ENCODE peak calls at places on chromosomes 11 and 22, in eight cellular contexts. Z, E, B, L, R, P, O and V are unnamed samples. For H3K9me3, the result is how much of the 10 kb centered on the place peaks cover.

GRCh38 chr11:57479925-57480324 is 19.6 kb downstream of the RTN4RL2 start:
- DNase-seq in Z (no peak), E (no peak), B (no peak), L (no peak), R (no peak), P (no peak), O (no peak), V (no peak)

GRCh38 chr11:102071497-102072472 is 24.5 kb downstream of the CFAP300 start:
- DNase-seq in Z (no peak), E (no peak), B (no peak), L (no peak), R (no peak), P (no peak), O (no peak), V (no peak)

GRCh38 chr11:123407124-123407995 is 22.7 kb upstream of the GRAMD1B start:
- DNase-seq in Z (peak), E (peak), B (peak), L (peak), R (no peak), P (peak), O (peak), V (peak)

GRCh38 chr11:128727320-128727719 is 33.4 kb downstream of the FLI1 start:
- DNase-seq in Z (no peak), E (no peak), B (no peak), L (no peak), R (no peak), P (no peak), O (no peak), V (no peak)

GRCh38 chr11:95338430-95338991 is 107.5 kb upstream of the SESN3 start:
- DNase-seq in Z (peak), E (no peak), B (no peak), L (no peak), R (no peak), P (peak), O (no peak), V (peak)

GRCh38 chr11:8056810-8057463 is 24.1 kb upstream of the TUB start:
- DNase-seq in Z (no peak), E (no peak), B (no peak), L (peak), R (no peak), P (peak), O (no peak), V (no peak)

GRCh38 chr22:23289851-23290724 is 109.8 kb downstream of the BCR start:
- DNase-seq in Z (no peak), E (peak), B (peak), L (peak), R (no peak), P (peak), O (peak), V (peak)

GRCh38 chr11:69914286-69915150 is 95.3 kb upstream of the FGF3 start:
- DNase-seq in Z (peak), E (no peak), B (no peak), L (no peak), R (no peak), P (peak), O (no peak), V (no peak)

GRCh38 chr11:128931661-128932060 is 11.0 kb downstream of the TP53AIP1 start:
- DNase-seq in Z (no peak), E (no peak), B (no peak), L (no peak), R (no peak), P (no peak), O (no peak), V (no peak)

GRCh38 chr11:102157219-102157618 is 47.0 kb downstream of the YAP1 start:
- DNase-seq in Z (peak), E (no peak), B (no peak), L (peak), R (no peak), P (peak), O (no peak), V (peak)

GRCh38 chr22:21030621-21031544 is 1.5 kb downstream of the SLC7A4 start:
- DNase-seq in Z (no peak), E (no peak), B (no peak), L (no peak), R (no peak), P (no peak), O (no peak), V (no peak)

GRCh38 chr11:127443297-127443696 is 442.7 kb upstream of the KIRREL3 start:
- DNase-seq in Z (no peak), E (no peak), B (no peak), L (no peak), R (no peak), P (no peak), O (no peak), V (no peak)

GRCh38 chr22:32585737-32586136 is 111.1 kb downstream of the FBXO7 start:
- DNase-seq in Z (no peak), E (no peak), B (no peak), L (no peak), R (no peak), P (no peak), O (no peak), V (no peak)

GRCh38 chr22:32583074-32583677 is 108.6 kb downstream of the FBXO7 start:
- DNase-seq in Z (no peak), E (no peak), B (no peak), L (no peak), R (no peak), P (no peak), O (no peak), V (no peak)

GRCh38 chr22:32587449-32587848 is 112.8 kb downstream of the FBXO7 start:
- DNase-seq in Z (no peak), E (no peak), B (no peak), L (no peak), R (no peak), P (no peak), O (no peak), V (no peak)

GRCh38 chr22:32583921-32584335 is 109.3 kb downstream of the FBXO7 start:
- DNase-seq in Z (no peak), E (no peak), B (no peak), L (no peak), R (no peak), P (no peak), O (no peak), V (no peak)

DNA sequence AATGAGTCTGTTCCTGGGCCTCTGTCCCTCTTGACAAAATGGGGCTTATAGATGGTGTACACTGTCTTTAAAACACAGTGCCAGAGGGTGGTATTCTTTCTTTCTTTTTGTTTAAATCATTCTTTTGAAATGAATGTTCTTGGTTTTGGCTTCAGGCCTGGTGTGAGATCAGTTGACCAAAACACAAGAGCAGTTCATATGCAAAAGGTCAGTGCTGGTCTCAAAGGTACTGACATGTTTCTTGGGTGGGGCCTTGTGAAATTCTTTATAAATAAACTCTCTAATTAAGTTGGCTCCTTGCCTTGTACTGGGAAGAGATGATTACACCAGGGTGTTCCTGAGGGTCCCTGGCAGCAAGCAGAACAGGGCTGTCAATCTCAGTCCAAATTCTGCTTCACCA is 110.0 kb downstream of the FBXO7 start:
- DNase-seq in Z (no peak), E (no peak), B (no peak), L (no peak), R (no peak), P (no peak), O (no peak), V (no peak)
- H3K9me3 ChIP-seq in Z (under half), E (under half), B (under half), L (under half), R (under half), P (under half), O (under half), V (under half)

DNA sequence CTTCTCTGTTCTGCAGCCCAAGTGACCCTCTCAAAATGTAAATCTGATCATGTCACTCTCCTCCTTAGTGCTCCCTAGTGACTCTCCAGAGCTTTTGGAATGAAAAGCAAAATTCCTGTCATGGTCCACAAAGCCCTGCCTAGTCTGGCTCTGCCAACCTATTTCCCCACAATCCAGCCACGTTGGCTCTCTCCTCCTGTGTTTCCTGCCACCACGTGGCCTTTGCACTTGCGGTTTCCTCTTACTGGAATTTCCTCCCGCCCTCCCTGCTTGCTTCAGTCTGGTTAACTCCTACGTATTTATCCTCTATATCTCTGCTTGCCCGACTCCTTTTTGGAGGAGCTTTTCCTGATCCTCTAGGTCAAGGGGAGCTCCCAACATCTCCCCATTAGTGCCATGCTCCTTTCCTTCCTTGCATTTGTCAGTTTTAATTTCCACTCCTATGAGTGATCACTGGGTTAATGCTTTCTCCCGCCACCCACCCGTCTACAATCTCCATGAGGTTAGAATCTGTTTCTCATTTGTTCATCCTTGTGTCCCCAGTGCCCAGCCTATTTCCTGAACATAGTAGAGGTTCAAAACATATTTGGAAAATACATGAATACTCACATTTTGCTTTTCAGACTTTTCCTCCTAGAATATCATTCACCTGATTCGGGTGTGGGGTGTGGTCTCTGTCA is 11.5 kb downstream of the NNMT start:
- DNase-seq in Z (no peak), E (no peak), B (no peak), L (peak), R (no peak), P (peak), O (no peak), V (peak)
- H3K4me3 ChIP-seq in Z (no peak), E (no peak), B (no peak), L (no peak), R (no peak), P (no peak), O (no peak), V (no peak)

DNA sequence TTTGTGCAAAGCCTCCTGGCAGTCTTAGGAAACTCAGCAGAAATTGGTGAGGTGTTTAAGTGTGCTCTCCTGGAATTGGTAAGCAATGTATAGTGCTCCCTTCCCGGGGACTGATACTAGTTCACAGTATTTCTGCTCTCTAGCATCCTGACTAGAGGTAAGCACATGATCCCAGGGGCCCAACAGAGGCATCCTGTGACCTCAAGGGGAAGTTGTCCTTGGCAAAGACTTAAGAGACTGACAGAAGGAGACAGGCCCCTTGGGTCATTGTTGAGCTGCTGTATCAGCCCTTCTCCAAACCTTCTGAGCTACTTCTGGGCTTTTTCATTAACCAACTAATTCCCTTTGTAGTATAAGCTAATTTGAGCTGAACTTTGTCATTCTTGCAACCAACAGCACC is 4.4 kb upstream of the TBC1D22A start:
- DNase-seq in Z (no peak), E (no peak), B (no peak), L (no peak), R (no peak), P (no peak), O (no peak), V (no peak)
- H3K9me3 ChIP-seq in Z (under half), E (under half), B (under half), L (under half), R (under half), P (under half), O (under half), V (under half)

GRCh38 chr11:27858901-27859300 is 158.6 kb upstream of the BDNF start:
- DNase-seq in Z (no peak), E (no peak), B (no peak), L (no peak), R (no peak), P (no peak), O (no peak), V (no peak)
- H3K4me3 ChIP-seq in Z (no peak), E (no peak), B (no peak), L (no peak), R (no peak), P (no peak), O (no peak), V (no peak)